ENCODE peak calls at places on chromosomes 11 and 22, in eight cellular contexts. R is uterus, T is ovary, A is HCT116, C is spleen, B is transverse colon, H is H1, X is thoracic aorta. J is an unnamed sample. For H3K4me1, the result is how much of the 10 kb centered on the place peaks cover.

GRCh38 chr11:74157169-74157568 is 13.6 kb downstream of the C2CD3 start:
- DNase-seq in B (no peak), H (no peak), X (no peak), T (no peak), R (no peak), C (no peak), A (no peak), J (no peak)

GRCh38 chr11:17753641-17754040 is 19.1 kb downstream of the KCNC1 start:
- DNase-seq in A (no peak), T (no peak), C (peak), H (no peak), X (no peak), R (no peak), B (no peak), J (peak)

GRCh38 chr11:35433588-35433987 is 14.2 kb upstream of the SLC1A2 start:
- DNase-seq in A (no peak), X (no peak), C (no peak), R (no peak), T (no peak), B (no peak), H (no peak), J (no peak)

GRCh38 chr22:25747245-25747944 is 5.4 kb downstream of the MYO18B start:
- DNase-seq in B (peak), A (peak), C (no peak), H (no peak), X (peak), R (peak), T (no peak), J (peak)

GRCh38 chr22:37484115-37485005 is 1.8 kb downstream of the MFNG start:
- DNase-seq in R (peak), X (no peak), C (peak), H (no peak), T (no peak), B (peak), A (no peak), J (peak)

GRCh38 chr11:83054904-83055380 is 16.8 kb downstream of the RAB30 start:
- DNase-seq in X (no peak), C (no peak), R (no peak), A (no peak), H (no peak), B (no peak), T (no peak), J (no peak)

GRCh38 chr11:95917188-95918036 is 6.5 kb downstream of the MTMR2 start:
- DNase-seq in A (no peak), T (no peak), H (no peak), B (no peak), X (no peak), R (no peak), C (no peak), J (no peak)

GRCh38 chr22:19178065-19178658 is 374 bp downstream of the SLC25A1 start:
- DNase-seq in R (no peak), B (peak), A (no peak), X (no peak), C (peak), T (peak), H (peak), J (peak)

GRCh38 chr11:95606824-95607223 is 182.8 kb downstream of the FAM76B start:
- DNase-seq in C (no peak), B (no peak), H (no peak), R (no peak), T (no peak), X (no peak), A (no peak), J (no peak)

GRCh38 chr22:17368144-17368726 is 1.0 kb upstream of the CECR2 start:
- DNase-seq in R (no peak), X (no peak), H (no peak), C (peak), B (no peak), A (no peak), T (no peak), J (no peak)

GRCh38 chr11:17736921-17737817 is 2.6 kb downstream of the KCNC1 start:
- DNase-seq in B (no peak), T (no peak), R (no peak), A (no peak), C (peak), X (no peak), H (no peak), J (no peak)

GRCh38 chr11:875769-876301 is 33.2 kb downstream of the TSPAN4 start:
- DNase-seq in X (no peak), B (no peak), R (no peak), C (no peak), T (no peak), A (no peak), H (no peak), J (no peak)

GRCh38 chr22:39949964-39950737 is 10.0 kb upstream of the TMA7B start:
- DNase-seq in C (no peak), T (no peak), X (no peak), R (no peak), B (no peak), A (no peak), H (no peak), J (no peak)

GRCh38 chr22:45612451-45612901 is 59.2 kb upstream of the ATXN10 start:
- DNase-seq in T (no peak), B (no peak), A (no peak), H (no peak), R (peak), C (no peak), X (peak), J (peak)

GRCh38 chr11:13446444-13446843 is 16.6 kb downstream of the BTBD10 start:
- DNase-seq in C (no peak), R (no peak), X (no peak), T (no peak), H (no peak), B (no peak), A (no peak), J (no peak)

GRCh38 chr22:35686298-35686697 is 31.4 kb upstream of the APOL5 start:
- DNase-seq in C (no peak), T (no peak), X (no peak), A (no peak), B (peak), R (no peak), H (no peak), J (no peak)

GRCh38 chr11:134024420-134025085 is 44.3 kb upstream of the JAM3 start:
- DNase-seq in X (no peak), R (no peak), C (no peak), T (no peak), B (no peak), A (no peak), H (no peak), J (no peak)

GRCh38 chr11:119793335-119793984 is 64.5 kb upstream of the NECTIN1 start:
- DNase-seq in X (no peak), A (no peak), B (no peak), H (no peak), R (no peak), C (peak), T (no peak), J (no peak)

GRCh38 chr22:46613606-46613997 is 6.6 kb upstream of the GRAMD4 start:
- DNase-seq in B (peak), C (peak), X (no peak), R (no peak), A (no peak), T (no peak), H (no peak), J (peak)

GRCh38 chr11:62948765-62949320 is 27.7 kb upstream of the CHRM1 start:
- DNase-seq in T (no peak), H (no peak), R (no peak), B (no peak), X (no peak), C (no peak), A (no peak), J (no peak)

GRCh38 chr11:117457835-117458234 is 130.2 kb downstream of the CEP164 start:
- DNase-seq in H (no peak), A (no peak), B (no peak), R (no peak), X (no peak), C (peak), T (no peak), J (no peak)
- TF ChIP-seq CTCF in H (peak), A (no peak), B (no peak), R (no peak), X (no peak), C (no peak), T (no peak), J (no peak)

GRCh38 chr11:68331338-68331947 is 19.1 kb downstream of the LRP5 start:
- DNase-seq in R (no peak), A (no peak), C (no peak), T (no peak), B (peak), X (no peak), H (no peak), J (no peak)
- H3K4me1 ChIP-seq in R (under half), A (under half), C (half or more), T (under half), B (half or more), X (under half), H (under half), J (under half)

GRCh38 chr11:44978279-44978960 is 27.7 kb upstream of the TP53I11 start:
- DNase-seq in C (no peak), R (no peak), X (no peak), T (no peak), H (no peak), A (no peak), B (no peak), J (no peak)

GRCh38 chr11:44980533-44981427 is 30.1 kb upstream of the TP53I11 start:
- DNase-seq in X (no peak), C (peak), T (no peak), A (no peak), H (no peak), R (no peak), B (peak), J (no peak)

GRCh38 chr11:44977493-44977984 is 26.9 kb upstream of the TP53I11 start:
- DNase-seq in X (no peak), R (no peak), B (peak), T (no peak), C (no peak), H (no peak), A (no peak), J (no peak)

GRCh38 chr11:44978961-44979331 is 28.3 kb upstream of the TP53I11 start:
- DNase-seq in A (no peak), T (no peak), R (no peak), H (no peak), C (peak), X (no peak), B (peak), J (no peak)

GRCh38 chr11:44979536-44980399 is 29.1 kb upstream of the TP53I11 start:
- DNase-seq in T (no peak), A (peak), R (no peak), H (no peak), X (no peak), B (peak), C (peak), J (no peak)
- TF ChIP-seq CTCF in T (no peak), A (no peak), R (no peak), H (no peak), X (no peak), B (no peak), C (no peak), J (no peak)

GRCh38 chr11:70522261-70522612 is 123.9 kb downstream of the CTTN start:
- DNase-seq in C (peak), B (no peak), T (no peak), A (no peak), R (no peak), H (no peak), X (no peak), J (no peak)
- H3K4me1 ChIP-seq in C (under half), B (under half), T (under half), A (under half), R (under half), H (under half), X (under half), J (under half)

GRCh38 chr11:108135845-108136599 is 14.7 kb downstream of the ACAT1 start:
- DNase-seq in C (no peak), X (no peak), A (no peak), H (no peak), R (no peak), T (no peak), B (no peak), J (no peak)
- TF ChIP-seq CTCF in C (no peak), X (no peak), A (peak), H (no peak), R (no peak), T (no peak), B (no peak), J (no peak)

DNA sequence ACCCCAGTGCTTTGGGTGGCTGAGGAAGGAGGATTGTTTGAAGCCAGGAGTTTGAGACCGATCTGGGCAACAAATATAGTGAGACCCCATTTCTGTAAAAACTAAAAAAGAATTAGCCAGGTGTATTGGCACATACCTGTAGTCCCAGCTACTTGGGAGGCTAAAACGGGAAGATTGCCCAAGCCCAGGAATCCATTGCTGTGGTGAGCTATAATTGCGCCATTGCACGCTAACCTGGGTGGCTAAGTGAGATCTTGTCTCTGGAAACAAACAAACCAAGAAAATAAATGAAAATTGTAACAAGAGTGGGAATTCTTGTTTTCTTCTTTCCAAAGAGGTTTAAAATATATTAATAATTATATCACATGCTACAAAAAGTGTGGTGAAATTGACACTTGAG is 52.9 kb downstream of the DEPDC5 start:
- DNase-seq in A (no peak), X (no peak), R (no peak), B (no peak), T (no peak), C (no peak), H (no peak), J (no peak)
- H3K4me1 ChIP-seq in A (under half), X (under half), R (under half), B (under half), T (under half), C (under half), H (under half), J (under half)

DNA sequence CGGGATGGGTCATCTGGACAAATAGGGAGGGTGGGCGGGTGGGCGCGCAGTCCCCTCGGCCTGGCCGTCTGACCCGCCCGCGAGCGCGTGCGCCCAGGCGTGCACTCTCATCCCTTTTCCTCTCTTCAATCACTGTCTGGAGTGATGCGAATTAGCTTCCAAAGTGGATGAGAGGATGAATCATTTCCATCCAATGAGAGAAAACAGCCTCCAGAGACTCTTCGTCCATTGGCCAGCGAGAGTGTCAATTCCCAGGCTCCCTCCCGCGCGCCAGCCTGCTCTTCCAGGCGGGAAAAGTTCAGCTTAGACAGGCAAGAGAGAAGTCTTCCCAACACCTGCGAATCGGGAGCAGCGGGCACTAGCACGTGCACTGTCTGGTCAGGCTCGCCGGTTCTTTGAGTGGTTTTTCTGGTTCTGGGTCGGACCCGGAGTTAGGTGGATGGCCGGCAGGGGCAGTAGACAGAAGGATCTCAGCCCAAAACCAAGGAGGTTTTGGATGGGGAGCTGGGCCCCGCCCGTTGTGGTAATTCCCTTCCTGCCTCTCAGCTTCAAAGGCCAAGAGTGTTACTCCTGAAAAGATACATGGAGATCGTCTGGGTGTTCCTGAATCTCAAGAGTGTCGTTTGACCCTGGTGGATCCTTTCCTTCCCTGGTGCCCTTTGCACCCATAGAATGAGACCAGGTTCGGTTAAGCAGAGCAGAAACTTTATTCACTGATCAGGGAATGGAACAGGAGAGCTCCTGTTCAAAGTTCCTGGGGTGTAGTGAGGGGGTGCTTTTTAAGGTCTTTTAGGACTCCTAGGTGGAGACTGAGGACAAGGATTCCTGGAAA is 33.4 kb upstream of the GLYATL1 start:
- DNase-seq in H (peak), X (no peak), T (no peak), R (peak), C (no peak), A (no peak), B (peak), J (peak)
- TF ChIP-seq CTCF in H (peak), X (no peak), T (no peak), R (no peak), C (no peak), A (no peak), B (no peak), J (no peak)